ENCODE peak calls at places on chromosomes 2 and 18, in six cellular contexts. X, D, Z, S, P and W are unnamed samples.

GRCh38 chr2:28395334-28396061 is 2.8 kb downstream of the FOSL2 start:
- DNase-seq in X (no peak), D (peak; percentile 93), Z (peak; percentile 59), S (peak; percentile 86), P (peak; percentile 63), W (peak; percentile 67)

GRCh38 chr2:36238126-36238525 is 117.5 kb upstream of the CRIM1 start:
- DNase-seq in X (no peak), D (no peak), Z (no peak), S (no peak), P (no peak), W (no peak)

GRCh38 chr2:151186011-151186410 is 75.7 kb downstream of the RBM43 start:
- DNase-seq in X (no peak), D (no peak), Z (no peak), S (no peak), P (no peak), W (no peak)

GRCh38 chr2:98460573-98461560 is 16.2 kb downstream of the INPP4A start:
- DNase-seq in X (peak; percentile 82), D (no peak), Z (no peak), S (no peak), P (no peak), W (peak; percentile 8)

GRCh38 chr2:11309706-11310105 is 34.7 kb downstream of the ROCK2 start:
- DNase-seq in X (no peak), D (no peak), Z (no peak), S (peak; percentile 54), P (no peak), W (no peak)

GRCh38 chr18:79630266-79631095 is 49.1 kb upstream of the CTDP1 start:
- DNase-seq in X (no peak), D (no peak), Z (no peak), S (no peak), P (no peak), W (no peak)

GRCh38 chr18:46497129-46497528 is 159.9 kb downstream of the LOXHD1 start:
- DNase-seq in X (no peak), D (no peak), Z (peak; percentile 6), S (peak; percentile 31), P (no peak), W (no peak)

GRCh38 chr2:57296795-57297517 is 749.6 kb upstream of the VRK2 start:
- DNase-seq in X (no peak), D (no peak), Z (peak; percentile 10), S (no peak), P (no peak), W (no peak)

GRCh38 chr2:81276595-81276994 is 972.0 kb upstream of the LRRTM1 start:
- DNase-seq in X (no peak), D (no peak), Z (no peak), S (no peak), P (no peak), W (no peak)

GRCh38 chr2:54176577-54176976 is 61.2 kb downstream of the ACYP2 start:
- DNase-seq in X (no peak), D (no peak), Z (peak; percentile 14), S (peak; percentile 68), P (peak; percentile 55), W (peak; percentile 13)

GRCh38 chr2:25035537-25036220 is 6.2 kb upstream of the EFR3B start:
- DNase-seq in X (no peak), D (peak; percentile 31), Z (no peak), S (no peak), P (no peak), W (no peak)

GRCh38 chr18:74784791-74785190 is 187.1 kb downstream of the ZNF407 start:
- DNase-seq in X (no peak), D (no peak), Z (no peak), S (no peak), P (no peak), W (no peak)

GRCh38 chr18:5527603-5528002 is 16.2 kb downstream of the EPB41L3 start:
- DNase-seq in X (no peak), D (peak; percentile 29), Z (peak; percentile 85), S (peak; percentile 98), P (no peak), W (peak; percentile 10)

GRCh38 chr18:69689081-69689759 is 258.5 kb downstream of the CD226 start:
- DNase-seq in X (no peak), D (no peak), Z (peak; percentile 9), S (peak; percentile 81), P (no peak), W (no peak)

GRCh38 chr2:211674715-211675114 is 863.9 kb downstream of the ERBB4 start:
- DNase-seq in X (no peak), D (no peak), Z (no peak), S (no peak), P (no peak), W (no peak)

GRCh38 chr2:172288603-172289002 is 138.8 kb upstream of the ITGA6 start:
- DNase-seq in X (no peak), D (no peak), Z (peak; percentile 39), S (no peak), P (no peak), W (peak; percentile 38)

GRCh38 chr2:96928277-96928781 is 58.1 kb downstream of the FAM178B start:
- DNase-seq in X (no peak), D (no peak), Z (peak; percentile 5), S (peak; percentile 24), P (peak; percentile 68), W (no peak)

GRCh38 chr2:195559431-195559914 is 97.6 kb upstream of the SLC39A10 start:
- DNase-seq in X (peak; percentile 85), D (no peak), Z (peak; percentile 98), S (peak; percentile 80), P (no peak), W (no peak)

GRCh38 chr2:29698216-29698615 is 223.2 kb downstream of the ALK start:
- DNase-seq in X (no peak), D (no peak), Z (no peak), S (no peak), P (no peak), W (no peak)

GRCh38 chr2:119192893-119193292 is 30.7 kb upstream of the STEAP3 start:
- DNase-seq in X (no peak), D (no peak), Z (no peak), S (no peak), P (no peak), W (no peak)

GRCh38 chr2:88127638-88127887 is 299 bp downstream of the FABP1 start:
- DNase-seq in X (no peak), D (no peak), Z (no peak), S (no peak), P (no peak), W (no peak)

GRCh38 chr2:187271825-187272224 is 176.2 kb downstream of the CALCRL start:
- DNase-seq in X (no peak), D (no peak), Z (no peak), S (no peak), P (no peak), W (no peak)

GRCh38 chr2:234178309-234179030 is 128.0 kb downstream of the SPP2 start:
- DNase-seq in X (no peak), D (no peak), Z (peak; percentile 58), S (no peak), P (no peak), W (peak; percentile 30)

GRCh38 chr2:175926272-175926671 is 75.8 kb downstream of the LNPK start:
- DNase-seq in X (no peak), D (no peak), Z (peak; percentile 60), S (peak; percentile 56), P (no peak), W (no peak)

GRCh38 chr2:30511122-30512083 is 64.4 kb downstream of the LCLAT1 start:
- DNase-seq in X (no peak), D (peak; percentile 81), Z (peak; percentile 32), S (no peak), P (peak; percentile 67), W (no peak)

GRCh38 chr2:82511894-82512293 is 1947.2 kb downstream of the SUCLG1 start:
- DNase-seq in X (no peak), D (no peak), Z (no peak), S (no peak), P (no peak), W (no peak)

GRCh38 chr2:82508702-82509101 is 1950.4 kb downstream of the SUCLG1 start:
- DNase-seq in X (no peak), D (no peak), Z (no peak), S (no peak), P (no peak), W (no peak)

GRCh38 chr2:82507657-82508056 is 1951.4 kb downstream of the SUCLG1 start:
- DNase-seq in X (no peak), D (no peak), Z (no peak), S (no peak), P (no peak), W (no peak)
- H3K27me3 ChIP-seq in X (no peaks in the 10 kb centered on the region), D (no peaks in the 10 kb centered on the region), Z (no peaks in the 10 kb centered on the region), S (no peaks in the 10 kb centered on the region), P (no peaks in the 10 kb centered on the region), W (no peaks in the 10 kb centered on the region)

GRCh38 chr2:199751480-199751879 is 99.5 kb downstream of the FTCDNL1 start:
- DNase-seq in X (no peak), D (no peak), Z (no peak), S (no peak), P (no peak), W (no peak)
- H3K27me3 ChIP-seq in X (no peaks in the 10 kb centered on the region), D (no peaks in the 10 kb centered on the region), Z (peaks cover 3% of the 10 kb centered on the region), S (peaks cover 10% of the 10 kb centered on the region), P (no peaks in the 10 kb centered on the region), W (no peaks in the 10 kb centered on the region)

GRCh38 chr2:238873401-238873801 is 25.5 kb downstream of the TWIST2 start:
- DNase-seq in X (no peak), D (no peak), Z (no peak), S (no peak), P (no peak), W (no peak)

GRCh38 chr2:238872026-238872425 is 24.1 kb downstream of the TWIST2 start:
- DNase-seq in X (no peak), D (no peak), Z (no peak), S (no peak), P (no peak), W (no peak)

GRCh38 chr2:238874330-238875050 is 26.6 kb downstream of the TWIST2 start:
- DNase-seq in X (no peak), D (no peak), Z (no peak), S (no peak), P (no peak), W (no peak)

GRCh38 chr2:238873841-238874240 is 26.0 kb downstream of the TWIST2 start:
- DNase-seq in X (no peak), D (no peak), Z (no peak), S (no peak), P (no peak), W (no peak)

DNA sequence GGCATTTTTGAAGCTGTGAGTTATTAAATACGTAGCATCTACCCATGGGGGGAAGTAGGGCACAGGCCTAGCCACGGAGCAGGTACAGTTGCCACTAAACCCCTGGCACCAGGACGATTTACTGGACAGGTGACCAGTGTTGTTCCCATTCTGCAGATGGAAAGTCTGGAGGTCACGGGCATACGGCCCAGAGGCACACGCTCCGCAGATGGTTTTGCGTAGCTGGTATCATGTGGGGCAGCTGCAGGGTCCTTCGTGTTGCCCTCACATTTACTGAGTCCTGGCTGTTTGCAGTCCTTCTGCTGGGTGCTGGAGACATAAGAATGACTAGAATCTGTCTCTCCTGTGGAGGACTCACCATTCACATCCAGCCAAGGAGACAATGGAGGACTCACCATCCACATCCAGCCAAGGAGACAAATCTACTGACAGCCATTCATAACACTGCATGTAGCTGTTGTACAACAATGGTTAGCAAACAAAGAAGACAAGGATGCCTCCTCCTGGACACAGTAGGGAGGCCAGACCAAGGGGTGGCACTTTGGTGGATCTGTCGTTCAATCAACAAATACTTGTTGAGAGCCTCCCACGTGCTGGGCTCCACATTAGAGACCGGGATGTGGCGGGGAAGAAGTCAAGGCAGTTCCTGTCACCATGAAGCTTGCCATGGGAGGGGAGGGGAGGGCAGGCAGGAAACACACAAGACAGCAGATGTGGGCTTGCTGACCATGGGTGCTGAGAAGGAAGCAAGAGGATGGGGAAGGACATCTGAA is 24.9 kb downstream of the TWIST2 start:
- DNase-seq in X (no peak), D (no peak), Z (no peak), S (no peak), P (no peak), W (no peak)
- H3K27me3 ChIP-seq in X (no peaks in the 10 kb centered on the region), D (no peaks in the 10 kb centered on the region), Z (no peaks in the 10 kb centered on the region), S (no peaks in the 10 kb centered on the region), P (no peaks in the 10 kb centered on the region), W (no peaks in the 10 kb centered on the region)

GRCh38 chr2:44803100-44803424 is 138.4 kb upstream of the SIX3 start:
- DNase-seq in X (no peak), D (no peak), Z (no peak), S (no peak), P (no peak), W (no peak)
- H3K27me3 ChIP-seq in X (no peaks in the 10 kb centered on the region), D (peaks cover 66% of the 10 kb centered on the region), Z (peaks cover 92% of the 10 kb centered on the region), S (peaks cover 96% of the 10 kb centered on the region), P (peaks cover 3% of the 10 kb centered on the region), W (peaks cover 22% of the 10 kb centered on the region)